ENCODE peak calls at places on chromosomes 16 and 17, in five cellular contexts. L, V, O, U and M are unnamed samples.
A peak's percentile ranks its signal among the peaks of the same experiment; 100 is the strongest.

GRCh38 chr16:55280622-55281021 is 43.4 kb upstream of the IRX6 start:
- DNase-seq in V (no peak), O (no peak), U (no peak), L (no peak), M (no peak)

GRCh38 chr16:85536073-85536410 is 77.1 kb upstream of the GSE1 start:
- DNase-seq in L (no peak), O (no peak), V (no peak), U (no peak), M (no peak)

GRCh38 chr17:17792143-17792550 is 44.6 kb downstream of the SREBF1 start:
- DNase-seq in L (no peak), O (no peak), V (no peak), U (no peak), M (no peak)

GRCh38 chr17:15408803-15409202 is 58.6 kb downstream of the CDRT4 start:
- DNase-seq in U (no peak), V (no peak), O (no peak), L (no peak), M (no peak)

GRCh38 chr16:69796285-69797118 is 34.4 kb downstream of the WWP2 start:
- DNase-seq in U (peak; percentile 28), L (peak; percentile 63), V (peak; percentile 33), O (peak; percentile 49), M (peak; percentile 62)

GRCh38 chr16:87126403-87127025 is 190.7 kb downstream of the C16orf95 start:
- DNase-seq in L (no peak), O (no peak), V (no peak), U (no peak), M (no peak)

GRCh38 chr17:39701012-39701783 is 1.3 kb downstream of the ERBB2 start:
- DNase-seq in V (no peak), L (no peak), U (no peak), O (no peak), M (no peak)

GRCh38 chr17:72682597-72682996 is 409.9 kb downstream of the SLC39A11 start:
- DNase-seq in L (peak; percentile 71), U (no peak), V (no peak), O (peak; percentile 5), M (peak; percentile 45)

GRCh38 chr17:57677858-57678257 is 67.2 kb downstream of the CCDC182 start:
- DNase-seq in V (no peak), U (no peak), O (no peak), L (no peak), M (no peak)

GRCh38 chr16:30756781-30757100 is 5.1 kb downstream of the CFAP119 start:
- DNase-seq in O (no peak), V (no peak), U (no peak), L (no peak), M (no peak)

GRCh38 chr17:65707780-65708179 is 146.3 kb upstream of the AXIN2 start:
- DNase-seq in V (no peak), U (no peak), L (peak; percentile 67), O (no peak), M (no peak)

GRCh38 chr16:13811834-13812233 is 108.1 kb upstream of the ERCC4 start:
- DNase-seq in U (no peak), O (no peak), L (no peak), V (no peak), M (no peak)

GRCh38 chr16:2663553-2664521 is 18.5 kb upstream of the KCTD5 start:
- DNase-seq in V (no peak), U (no peak), O (no peak), L (peak; percentile 60), M (peak; percentile 87)

GRCh38 chr16:70573451-70574121 is 50.0 kb downstream of the SF3B3 start:
- DNase-seq in U (peak; percentile 58), V (no peak), O (no peak), L (peak; percentile 93), M (peak; percentile 96)

GRCh38 chr17:6639651-6640535 is 618 bp downstream of the KIAA0753 start:
- DNase-seq in L (peak; percentile 51), U (no peak), V (no peak), O (no peak), M (peak; percentile 54)

GRCh38 chr16:89256651-89257254 is 39.2 kb downstream of the ZNF778 start:
- DNase-seq in O (peak; percentile 76), L (peak; percentile 61), V (no peak), U (no peak), M (peak; percentile 53)

GRCh38 chr17:65453204-65453931 is 108.1 kb downstream of the AXIN2 start:
- DNase-seq in V (no peak), U (no peak), L (no peak), O (no peak), M (no peak)

GRCh38 chr17:5585814-5586558 is 1.7 kb upstream of the NLRP1 start:
- DNase-seq in O (no peak), V (no peak), L (peak; percentile 34), U (peak; percentile 60), M (no peak)

GRCh38 chr16:85046957-85047866 is 19.6 kb downstream of the KIAA0513 start:
- DNase-seq in U (no peak), V (no peak), O (no peak), L (no peak), M (no peak)

GRCh38 chr17:70906808-70907207 is 737.5 kb downstream of the KCNJ2 start:
- DNase-seq in O (no peak), U (peak; percentile 18), L (peak; percentile 87), V (no peak), M (peak; percentile 31)

GRCh38 chr17:48819466-48819865 is 2.4 kb upstream of the TTLL6 start:
- DNase-seq in U (no peak), V (no peak), O (no peak), L (no peak), M (no peak)

GRCh38 chr17:67365762-67366192 is 600 bp downstream of the PSMD12 start:
- DNase-seq in L (peak; percentile 80), O (peak; percentile 31), V (no peak), U (no peak), M (peak; percentile 41)

GRCh38 chr16:81227780-81228179 is 10.7 kb upstream of the BCO1 start:
- DNase-seq in O (no peak), U (no peak), V (no peak), L (no peak), M (no peak)

GRCh38 chr17:40349477-40350409 is 14.8 kb downstream of the GJD3 start:
- DNase-seq in U (no peak), V (peak; percentile 69), L (peak; percentile 61), O (no peak), M (no peak)

GRCh38 chr16:49492090-49492801 is 118.6 kb downstream of the C16orf78 start:
- DNase-seq in V (no peak), U (no peak), O (no peak), L (peak; percentile 9), M (no peak)

GRCh38 chr17:32912218-32912897 is 15.6 kb upstream of the TMEM98 start:
- DNase-seq in U (peak; percentile 44), O (no peak), V (peak; percentile 41), L (peak; percentile 62), M (peak; percentile 76)

GRCh38 chr16:1345087-1345486 is 6.6 kb downstream of the TSR3 start:
- DNase-seq in U (no peak), L (no peak), V (no peak), O (no peak), M (no peak)

GRCh38 chr17:61409301-61410099 is 9.9 kb downstream of the TBX2 start:
- DNase-seq in L (peak; percentile 70), U (no peak), V (no peak), O (peak; percentile 37), M (peak; percentile 69)

GRCh38 chr16:57871457-57871856 is 69.2 kb upstream of the KIFC3 start:
- DNase-seq in L (peak; percentile 84), U (no peak), V (no peak), O (peak; percentile 62), M (peak; percentile 86)

GRCh38 chr17:58329035-58329807 is 626 bp upstream of the TSPOAP1 start:
- DNase-seq in O (no peak), V (no peak), L (no peak), U (no peak), M (no peak)

GRCh38 chr17:9021158-9021984 is at the start of gene NTN1:
- DNase-seq in L (peak; percentile 50), O (peak; percentile 22), V (no peak), U (no peak), M (peak; percentile 5)

GRCh38 chr17:7213895-7214299 is 5.7 kb downstream of the DLG4 start:
- DNase-seq in V (peak; percentile 57), O (peak; percentile 90), L (peak; percentile 77), U (no peak), M (peak; percentile 62)

GRCh38 chr16:79209308-79209707 is 391.2 kb downstream of the MAF start:
- DNase-seq in U (no peak), V (no peak), O (no peak), L (no peak), M (no peak)